ENCODE peak calls at places on chromosomes 7 and 10, in ten cellular contexts. N is fibroblast of lung; O is cardiac muscle cell; T is left ventricle myocardium inferior; P is CD4-positive, alpha-beta memory T cell; X is HAP-1; B is CD8-positive, alpha-beta T cell; L is heart left ventricle; Q is astrocyte; K is suprapubic skin. C is an unnamed sample. For H3K4me1 and H3K27me3, the result is how much of the 10 kb centered on the place peaks cover.

GRCh38 chr10:123621492-123621891 is 44.7 kb upstream of the GPR26 start:
- DNase-seq in T (no peak), N (no peak), O (no peak), B (no peak), L (no peak), P (no peak), Q (no peak), X (no peak), K (no peak), C (no peak)

GRCh38 chr10:12588091-12588850 is 238.9 kb downstream of the CAMK1D start:
- DNase-seq in K (no peak), P (peak), Q (peak), N (peak), X (no peak), B (no peak), T (no peak), L (no peak), O (no peak), C (no peak)

GRCh38 chr10:36765777-36766176 is 359.6 kb upstream of the ANKRD30A start:
- DNase-seq in P (no peak), T (no peak), N (peak), K (no peak), B (no peak), Q (peak), O (peak), L (no peak), X (no peak), C (no peak)

GRCh38 chr10:93912443-93912842 is 18.7 kb downstream of the SLC35G1 start:
- DNase-seq in P (no peak), L (no peak), B (no peak), K (no peak), O (no peak), Q (no peak), X (no peak), T (no peak), N (no peak), C (no peak)

GRCh38 chr7:142482899-142483658 is 225.2 kb upstream of the PRSS58 start:
- DNase-seq in P (peak), O (peak), T (no peak), K (no peak), B (peak), N (peak), Q (no peak), L (no peak), X (peak), C (peak)

GRCh38 chr7:33832326-33832725 is 73.0 kb upstream of the BMPER start:
- DNase-seq in P (no peak), N (no peak), O (no peak), Q (no peak), X (no peak), L (no peak), B (no peak), K (no peak), T (peak), C (peak)

GRCh38 chr7:37421820-37422219 is 26.8 kb downstream of the ELMO1 start:
- DNase-seq in P (no peak), B (no peak), X (no peak), L (no peak), O (peak), T (no peak), K (no peak), Q (no peak), N (no peak), C (no peak)

GRCh38 chr7:1432411-1433082 is 26.7 kb downstream of the MICALL2 start:
- DNase-seq in P (peak), N (peak), X (peak), B (peak), L (peak), T (peak), O (peak), K (peak), Q (no peak), C (peak)

GRCh38 chr10:42872865-42873435 is 90.4 kb downstream of the BMS1 start:
- DNase-seq in T (no peak), L (no peak), Q (no peak), X (no peak), B (no peak), P (no peak), K (no peak), O (no peak), N (no peak), C (no peak)

GRCh38 chr10:123044391-123044790 is 35.6 kb downstream of the ACADSB start:
- DNase-seq in X (no peak), O (peak), Q (no peak), B (no peak), T (no peak), N (no peak), K (no peak), L (no peak), P (no peak), C (no peak)

DNA sequence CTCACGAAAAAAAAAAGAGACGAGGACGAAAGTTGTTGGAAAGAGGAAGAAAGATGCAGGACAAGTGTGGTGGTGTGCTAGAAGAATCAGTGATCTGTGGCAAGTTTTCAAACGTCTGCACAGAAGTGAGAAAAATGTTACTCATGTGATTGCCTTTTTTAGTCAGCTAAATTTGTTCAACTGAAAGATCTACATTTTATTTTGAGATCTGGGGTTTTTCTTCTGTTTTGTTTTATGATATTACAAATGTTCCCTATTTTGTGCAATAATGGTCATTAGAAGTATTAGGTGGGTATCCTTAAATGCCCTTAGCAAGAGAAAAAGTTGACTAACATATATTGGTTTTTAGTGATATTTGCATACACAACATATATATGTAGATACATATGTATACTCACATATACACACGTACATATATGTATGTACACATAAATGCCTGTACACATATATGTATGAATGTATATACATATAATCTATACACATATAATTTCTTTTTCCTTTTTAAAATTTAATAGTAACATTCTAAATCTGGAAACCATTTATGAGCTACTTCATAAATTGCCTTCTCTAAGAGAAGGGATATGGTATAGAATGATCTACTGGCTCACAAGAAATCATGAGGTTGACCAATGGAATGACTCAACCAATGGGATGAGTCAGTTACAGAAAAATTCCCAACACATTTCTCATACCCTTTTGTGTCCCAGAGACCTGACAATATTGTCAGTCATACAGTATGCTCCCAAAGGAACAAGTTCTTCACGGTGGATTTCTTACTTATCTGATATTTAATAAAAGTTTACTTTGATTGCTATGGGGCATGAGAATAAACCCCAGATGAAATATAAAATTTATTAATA is 38.4 kb downstream of the SLC39A12 start:
- DNase-seq in N (peak), L (no peak), T (no peak), Q (peak), B (no peak), O (peak), K (no peak), P (no peak), X (no peak), C (no peak)
- H3K4me1 ChIP-seq in N (under half), L (under half), T (under half), Q (under half), B (under half), O (under half), K (under half), P (under half), X (under half), C (under half)

GRCh38 chr10:26697922-26698608 is 564 bp downstream of the PDSS1 start:
- DNase-seq in X (no peak), K (no peak), N (peak), B (no peak), O (no peak), L (no peak), T (no peak), Q (no peak), P (no peak), C (no peak)

GRCh38 chr10:26698909-26699308 is 1.4 kb downstream of the PDSS1 start:
- DNase-seq in O (no peak), K (no peak), T (no peak), X (no peak), N (no peak), Q (no peak), L (no peak), B (no peak), P (no peak), C (no peak)

GRCh38 chr10:26697163-26697921 is at the start of gene PDSS1:
- DNase-seq in L (peak), Q (peak), O (peak), K (peak), X (peak), T (peak), N (peak), P (peak), B (peak), C (peak)

GRCh38 chr10:26700884-26701630 is 3.6 kb downstream of the PDSS1 start:
- DNase-seq in T (no peak), P (no peak), B (no peak), N (no peak), K (no peak), O (no peak), X (no peak), Q (no peak), L (no peak), C (peak)

DNA sequence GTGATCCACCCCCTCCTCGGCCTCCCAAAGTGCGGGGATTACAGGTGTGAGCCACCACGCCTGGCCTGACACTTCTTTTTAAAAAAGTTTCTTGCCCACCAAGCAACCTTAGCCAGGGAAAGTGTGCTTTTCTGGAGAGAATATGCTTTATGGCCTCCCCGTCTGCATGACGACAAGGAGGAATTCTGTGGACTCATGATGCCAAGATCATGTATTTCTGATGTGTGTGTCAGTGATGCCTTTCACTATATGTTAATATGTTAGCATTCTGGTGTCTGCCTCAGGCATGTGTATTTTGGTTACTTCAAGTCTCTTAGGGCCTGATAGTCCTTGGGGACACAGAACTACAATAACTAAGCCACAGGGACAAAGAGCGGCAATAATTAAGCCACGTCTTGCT is 2.1 kb downstream of the PDSS1 start:
- DNase-seq in T (no peak), X (no peak), B (no peak), O (no peak), K (no peak), L (no peak), P (no peak), N (no peak), Q (no peak), C (no peak)
- H3K4me3 ChIP-seq in T (no peak), X (no peak), B (no peak), O (no peak), K (no peak), L (no peak), P (no peak), N (no peak), Q (no peak), C (no peak)

GRCh38 chr7:91798425-91798824 is 82.1 kb downstream of the MTERF1 start:
- DNase-seq in Q (no peak), B (no peak), K (no peak), X (no peak), O (no peak), T (no peak), L (no peak), N (no peak), P (no peak), C (no peak)
- H3K27me3 ChIP-seq in Q (under half), B (under half), K (under half), X (under half), O (under half), T (under half), L (under half), N (under half), P (under half), C (under half)

GRCh38 chr7:5662776-5663175 is 118.7 kb downstream of the RNF216 start:
- DNase-seq in T (no peak), K (no peak), O (no peak), B (no peak), N (no peak), Q (no peak), L (no peak), X (no peak), P (no peak), C (no peak)
- H3K4me1 ChIP-seq in T (under half), K (under half), O (under half), B (under half), N (under half), Q (under half), L (under half), X (under half), P (under half), C (under half)

GRCh38 chr7:116777613-116778380 is 84.6 kb upstream of the CAPZA2 start:
- DNase-seq in P (no peak), L (no peak), O (peak), X (no peak), Q (peak), N (peak), B (no peak), T (no peak), K (no peak), C (no peak)

GRCh38 chr7:116779921-116780320 is 82.5 kb upstream of the CAPZA2 start:
- DNase-seq in T (no peak), Q (peak), O (no peak), B (no peak), L (no peak), P (no peak), X (no peak), K (no peak), N (peak), C (no peak)

GRCh38 chr7:116776046-116776445 is 86.3 kb upstream of the CAPZA2 start:
- DNase-seq in X (no peak), N (no peak), K (no peak), L (no peak), T (no peak), P (no peak), O (no peak), B (no peak), Q (no peak), C (no peak)

GRCh38 chr7:116779222-116779621 is 83.2 kb upstream of the CAPZA2 start:
- DNase-seq in K (no peak), O (no peak), Q (no peak), T (no peak), X (no peak), N (no peak), L (no peak), B (no peak), P (no peak), C (no peak)

GRCh38 chr7:116776610-116777289 is 85.6 kb upstream of the CAPZA2 start:
- DNase-seq in L (no peak), N (peak), O (peak), K (no peak), B (no peak), X (no peak), Q (peak), T (no peak), P (no peak), C (no peak)
- H3K4me3 ChIP-seq in L (no peak), N (no peak), O (no peak), K (no peak), B (no peak), X (no peak), Q (no peak), T (no peak), P (no peak), C (no peak)

C was measured in colonic mucosa.